ENCODE peak calls at places on chromosomes 12 and 14, in four cellular contexts. One of them, this sample, is unnamed.

GRCh38 chr14:46417066-46417465 is 234.5 kb downstream of the RPL10L start:
- DNase-seq in SK-N-SH: no peak
- DNase-seq in fibroblast of mammary gland: no peak
- DNase-seq in AG09309: no peak
- DNase-seq in this sample: no peak

GRCh38 chr12:97927991-97928390 is 465.4 kb downstream of the RMST start:
- DNase-seq in SK-N-SH: no peak
- DNase-seq in fibroblast of mammary gland: peak; percentile 28
- DNase-seq in AG09309: no peak
- DNase-seq in this sample: no peak

GRCh38 chr14:32621585-32621984 is 292.5 kb downstream of the AKAP6 start:
- DNase-seq in SK-N-SH: no peak
- DNase-seq in fibroblast of mammary gland: no peak
- DNase-seq in AG09309: no peak
- DNase-seq in this sample: no peak

GRCh38 chr14:97730706-97731105 is 933.5 kb downstream of the VRK1 start:
- DNase-seq in SK-N-SH: no peak
- DNase-seq in fibroblast of mammary gland: no peak
- DNase-seq in AG09309: no peak
- DNase-seq in this sample: no peak

GRCh38 chr12:47833591-47834012 is 13.9 kb upstream of the HDAC7 start:
- DNase-seq in SK-N-SH: no peak
- DNase-seq in fibroblast of mammary gland: no peak
- DNase-seq in AG09309: no peak
- DNase-seq in this sample: no peak

GRCh38 chr14:99612737-99613330 is 8.8 kb upstream of the CCDC85C start:
- DNase-seq in SK-N-SH: no peak
- DNase-seq in fibroblast of mammary gland: no peak
- DNase-seq in AG09309: no peak
- DNase-seq in this sample: peak; percentile 55

GRCh38 chr14:85088231-85088630 is 441.7 kb upstream of the FLRT2 start:
- DNase-seq in SK-N-SH: no peak
- DNase-seq in fibroblast of mammary gland: peak; percentile 50
- DNase-seq in AG09309: peak; percentile 14
- DNase-seq in this sample: no peak

GRCh38 chr14:100885196-100886030 is 18.1 kb downstream of the RTL1 start:
- DNase-seq in SK-N-SH: peak; percentile 68
- DNase-seq in fibroblast of mammary gland: no peak
- DNase-seq in AG09309: no peak
- DNase-seq in this sample: no peak

GRCh38 chr12:39125580-39125979 is 220.2 kb upstream of the CPNE8 start:
- DNase-seq in SK-N-SH: no peak
- DNase-seq in fibroblast of mammary gland: no peak
- DNase-seq in AG09309: no peak
- DNase-seq in this sample: no peak

GRCh38 chr14:75607842-75608640 is 29.6 kb downstream of the FLVCR2 start:
- DNase-seq in SK-N-SH: no peak
- DNase-seq in fibroblast of mammary gland: no peak
- DNase-seq in AG09309: no peak
- DNase-seq in this sample: no peak

GRCh38 chr14:33647385-33647786 is 303.5 kb downstream of the EGLN3 start:
- DNase-seq in SK-N-SH: no peak
- DNase-seq in fibroblast of mammary gland: peak; percentile 99
- DNase-seq in AG09309: peak; percentile 92
- DNase-seq in this sample: peak; percentile 97

GRCh38 chr14:77097006-77097688 is 911 bp upstream of the CIPC start:
- DNase-seq in SK-N-SH: no peak
- DNase-seq in fibroblast of mammary gland: peak; percentile 57
- DNase-seq in AG09309: no peak
- DNase-seq in this sample: peak; percentile 45

GRCh38 chr14:101473045-101473729 is 88.1 kb upstream of the DIO3 start:
- DNase-seq in SK-N-SH: no peak
- DNase-seq in fibroblast of mammary gland: no peak
- DNase-seq in AG09309: no peak
- DNase-seq in this sample: no peak

GRCh38 chr12:124821252-124822200 is 42.1 kb downstream of the SCARB1 start:
- DNase-seq in SK-N-SH: no peak
- DNase-seq in fibroblast of mammary gland: no peak
- DNase-seq in AG09309: no peak
- DNase-seq in this sample: no peak

GRCh38 chr12:76633415-76633814 is 73.8 kb upstream of the OSBPL8 start:
- DNase-seq in SK-N-SH: peak; percentile 38
- DNase-seq in fibroblast of mammary gland: no peak
- DNase-seq in AG09309: no peak
- DNase-seq in this sample: no peak

GRCh38 chr14:76829016-76829365 is 2.8 kb downstream of the LRRC74A start:
- DNase-seq in SK-N-SH: no peak
- DNase-seq in fibroblast of mammary gland: peak; percentile 62
- DNase-seq in AG09309: no peak
- DNase-seq in this sample: no peak

GRCh38 chr12:49198431-49199155 is 9.7 kb upstream of the TUBA1A start:
- DNase-seq in SK-N-SH: peak; percentile 27
- DNase-seq in fibroblast of mammary gland: peak; percentile 93
- DNase-seq in AG09309: peak; percentile 53
- DNase-seq in this sample: peak; percentile 94

GRCh38 chr12:3077572-3078081 is 448 bp downstream of the TSPAN9 start:
- DNase-seq in SK-N-SH: no peak
- DNase-seq in fibroblast of mammary gland: peak; percentile 34
- DNase-seq in AG09309: no peak
- DNase-seq in this sample: peak; percentile 32

GRCh38 chr12:107748472-107748871 is 12.5 kb downstream of the PRDM4 start:
- DNase-seq in SK-N-SH: no peak
- DNase-seq in fibroblast of mammary gland: peak; percentile 89
- DNase-seq in AG09309: peak; percentile 37
- DNase-seq in this sample: peak; percentile 71

GRCh38 chr12:25388216-25388615 is 137.5 kb upstream of the KRAS start:
- DNase-seq in SK-N-SH: no peak
- DNase-seq in fibroblast of mammary gland: no peak
- DNase-seq in AG09309: no peak
- DNase-seq in this sample: peak; percentile 62

GRCh38 chr14:84523746-84524145 is 1006.2 kb upstream of the FLRT2 start:
- DNase-seq in SK-N-SH: no peak
- DNase-seq in fibroblast of mammary gland: no peak
- DNase-seq in AG09309: no peak
- DNase-seq in this sample: no peak

GRCh38 chr14:81427348-81428058 is 27.4 kb upstream of the STON2 start:
- DNase-seq in SK-N-SH: peak; percentile 32
- DNase-seq in fibroblast of mammary gland: no peak
- DNase-seq in AG09309: no peak
- DNase-seq in this sample: no peak

GRCh38 chr12:6752181-6752930 is 585 bp downstream of the MLF2 start:
- DNase-seq in SK-N-SH: peak; percentile 82
- DNase-seq in fibroblast of mammary gland: peak; percentile 60
- DNase-seq in AG09309: no peak
- DNase-seq in this sample: peak; percentile 52

GRCh38 chr12:94282675-94283074 is 134.3 kb downstream of the PLXNC1 start:
- DNase-seq in SK-N-SH: no peak
- DNase-seq in fibroblast of mammary gland: no peak
- DNase-seq in AG09309: no peak
- DNase-seq in this sample: no peak

GRCh38 chr14:85319998-85320397 is 209.9 kb upstream of the FLRT2 start:
- DNase-seq in SK-N-SH: no peak
- DNase-seq in fibroblast of mammary gland: peak; percentile 65
- DNase-seq in AG09309: no peak
- DNase-seq in this sample: peak; percentile 64

GRCh38 chr12:121812320-121812871 is 8.6 kb downstream of the SETD1B start:
- DNase-seq in SK-N-SH: peak; percentile 95
- DNase-seq in fibroblast of mammary gland: peak; percentile 66
- DNase-seq in AG09309: no peak
- DNase-seq in this sample: peak; percentile 70

GRCh38 chr12:6715130-6715529 is 8.7 kb upstream of the COPS7A start:
- DNase-seq in SK-N-SH: no peak
- DNase-seq in fibroblast of mammary gland: no peak
- DNase-seq in AG09309: no peak
- DNase-seq in this sample: no peak

GRCh38 chr12:78494911-78495310 is 369.7 kb upstream of the SYT1 start:
- DNase-seq in SK-N-SH: no peak
- DNase-seq in fibroblast of mammary gland: peak; percentile 3
- DNase-seq in AG09309: no peak
- DNase-seq in this sample: peak; percentile 42

GRCh38 chr12:20342111-20342510 is 26.2 kb upstream of the PDE3A start:
- DNase-seq in SK-N-SH: no peak
- DNase-seq in fibroblast of mammary gland: peak; percentile 57
- DNase-seq in AG09309: peak; percentile 18
- DNase-seq in this sample: no peak

GRCh38 chr12:21993438-21993981 is 52.3 kb upstream of the ABCC9 start:
- DNase-seq in SK-N-SH: no peak
- DNase-seq in fibroblast of mammary gland: no peak
- DNase-seq in AG09309: no peak
- DNase-seq in this sample: no peak

GRCh38 chr12:90945070-90945649 is 9.8 kb downstream of the CCER1 start:
- DNase-seq in SK-N-SH: peak; percentile 20
- DNase-seq in fibroblast of mammary gland: peak; percentile 53
- DNase-seq in AG09309: no peak
- DNase-seq in this sample: peak; percentile 52

GRCh38 chr14:104293851-104294627 is 155.7 kb downstream of the KIF26A start:
- DNase-seq in SK-N-SH: no peak
- DNase-seq in fibroblast of mammary gland: no peak
- DNase-seq in AG09309: no peak
- DNase-seq in this sample: no peak

GRCh38 chr12:96985515-96986362 is 78.7 kb downstream of the NEDD1 start:
- DNase-seq in SK-N-SH: no peak
- DNase-seq in fibroblast of mammary gland: no peak
- DNase-seq in AG09309: no peak
- DNase-seq in this sample: no peak

DNA sequence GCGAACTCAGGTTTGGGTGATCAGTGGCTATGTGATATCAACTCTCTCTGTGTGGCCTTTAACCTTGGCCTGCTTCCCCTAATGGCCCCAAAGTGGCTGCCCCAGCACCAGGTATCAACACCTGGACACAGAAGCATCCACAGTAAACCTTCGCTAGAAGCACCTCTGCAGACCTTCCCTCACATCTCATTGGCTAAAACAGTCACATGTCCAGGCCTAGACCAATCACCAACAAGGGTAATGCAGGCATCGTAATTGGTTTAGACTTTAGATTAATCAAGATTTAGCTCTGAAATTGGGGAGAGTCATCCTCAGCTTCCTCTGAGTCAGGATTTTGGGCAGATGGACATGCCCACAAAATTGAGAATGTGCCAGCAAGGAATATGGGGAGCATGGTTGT is 92.5 kb upstream of the MYL2 start:
- DNase-seq in SK-N-SH: no peak
- DNase-seq in fibroblast of mammary gland: no peak
- DNase-seq in AG09309: no peak
- DNase-seq in this sample: no peak
- TF ChIP-seq CTCF in SK-N-SH: no peak
- TF ChIP-seq CTCF in fibroblast of mammary gland: no peak
- TF ChIP-seq CTCF in AG09309: no peak
- TF ChIP-seq CTCF in this sample: no peak

GRCh38 chr12:14982562-14982961 is 9.7 kb downstream of the PDE6H start:
- DNase-seq in SK-N-SH: no peak
- DNase-seq in fibroblast of mammary gland: no peak
- DNase-seq in AG09309: no peak
- DNase-seq in this sample: no peak
- H3K4me3 ChIP-seq in SK-N-SH: no peak overlapping the region
- H3K4me3 ChIP-seq in fibroblast of mammary gland: no peak overlapping the region
- H3K4me3 ChIP-seq in AG09309: no peak overlapping the region
- H3K4me3 ChIP-seq in this sample: no peak overlapping the region

GRCh38 chr14:49553892-49554291 is 32.3 kb downstream of the RPS29 start:
- DNase-seq in SK-N-SH: no peak
- DNase-seq in fibroblast of mammary gland: no peak
- DNase-seq in AG09309: no peak
- DNase-seq in this sample: no peak

GRCh38 chr14:49550284-49551184 is 35.6 kb downstream of the RPS29 start:
- DNase-seq in SK-N-SH: peak; percentile 26
- DNase-seq in fibroblast of mammary gland: peak; percentile 36
- DNase-seq in AG09309: no peak
- DNase-seq in this sample: peak; percentile 14

GRCh38 chr14:49553106-49553505 is 33.1 kb downstream of the RPS29 start:
- DNase-seq in SK-N-SH: no peak
- DNase-seq in fibroblast of mammary gland: no peak
- DNase-seq in AG09309: no peak
- DNase-seq in this sample: no peak

GRCh38 chr14:49551569-49551968 is 34.6 kb downstream of the RPS29 start:
- DNase-seq in SK-N-SH: no peak
- DNase-seq in fibroblast of mammary gland: no peak
- DNase-seq in AG09309: no peak
- DNase-seq in this sample: no peak

GRCh38 chr14:49552630-49553029 is 33.5 kb downstream of the RPS29 start:
- DNase-seq in SK-N-SH: no peak
- DNase-seq in fibroblast of mammary gland: no peak
- DNase-seq in AG09309: no peak
- DNase-seq in this sample: no peak
- TF ChIP-seq CTCF in SK-N-SH: no peak
- TF ChIP-seq CTCF in fibroblast of mammary gland: no peak
- TF ChIP-seq CTCF in AG09309: no peak
- TF ChIP-seq CTCF in this sample: no peak

GRCh38 chr14:30621954-30622830 is at the start of gene SCFD1:
- DNase-seq in SK-N-SH: peak; percentile 89
- DNase-seq in fibroblast of mammary gland: peak; percentile 81
- DNase-seq in AG09309: peak; percentile 37
- DNase-seq in this sample: peak; percentile 91

GRCh38 chr14:30623412-30624131 is 1.5 kb downstream of the SCFD1 start:
- DNase-seq in SK-N-SH: no peak
- DNase-seq in fibroblast of mammary gland: no peak
- DNase-seq in AG09309: no peak
- DNase-seq in this sample: no peak

GRCh38 chr14:30625533-30625932 is 3.4 kb downstream of the SCFD1 start:
- DNase-seq in SK-N-SH: no peak
- DNase-seq in fibroblast of mammary gland: no peak
- DNase-seq in AG09309: no peak
- DNase-seq in this sample: no peak

GRCh38 chr14:30621354-30621953 is 665 bp upstream of the SCFD1 start:
- DNase-seq in SK-N-SH: peak; percentile 17
- DNase-seq in fibroblast of mammary gland: peak; percentile 40
- DNase-seq in AG09309: no peak
- DNase-seq in this sample: no peak

DNA sequence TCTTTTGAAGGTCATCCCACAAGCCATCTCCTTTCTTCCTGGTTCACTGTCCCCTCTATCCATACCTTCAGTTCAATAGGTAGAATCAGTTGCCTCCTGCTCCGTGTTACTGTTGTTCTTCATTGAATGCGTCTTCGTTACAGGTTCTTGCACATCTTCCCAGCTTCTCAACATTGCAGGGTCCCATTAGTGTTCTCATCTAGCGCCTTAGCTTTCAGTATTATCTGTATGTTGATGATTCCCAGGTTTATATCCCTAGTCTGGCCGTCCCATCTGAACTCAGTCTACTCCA is 2.0 kb downstream of the SCFD1 start:
- DNase-seq in SK-N-SH: no peak
- DNase-seq in fibroblast of mammary gland: no peak
- DNase-seq in AG09309: no peak
- DNase-seq in this sample: no peak
- H3K4me3 ChIP-seq in SK-N-SH: no peak overlapping the region
- H3K4me3 ChIP-seq in fibroblast of mammary gland: no peak overlapping the region
- H3K4me3 ChIP-seq in AG09309: no peak overlapping the region
- H3K4me3 ChIP-seq in this sample: no peak overlapping the region

This sample was measured in astrocyte of the spinal cord.